ENCODE peak calls at places on chromosomes 1 and 21, in four cellular contexts. U is upper lobe of right lung; F is neuronal stem cell; V is effector memory CD4-positive, alpha-beta T cell. N is an unnamed sample. For H3K9me3, the result is how much of the 10 kb centered on the place peaks cover.

GRCh38 chr1:117754061-117754969 is 148.5 kb downstream of the TENT5C start:
- DNase-seq in F (peak), V (peak), U (no peak), N (peak)

GRCh38 chr1:212186427-212187207 is 98.6 kb upstream of the PPP2R5A start:
- DNase-seq in U (no peak), F (no peak), V (no peak), N (no peak)

GRCh38 chr1:115031595-115031994 is 2.0 kb downstream of the TSHB start:
- DNase-seq in V (no peak), U (no peak), F (no peak), N (no peak)

GRCh38 chr1:222618880-222619321 is 1.0 kb downstream of the MIA3 start:
- DNase-seq in F (peak), U (peak), V (no peak), N (peak)

GRCh38 chr21:42690586-42690985 is 37.2 kb downstream of the PDE9A start:
- DNase-seq in V (no peak), U (peak), F (no peak), N (no peak)

GRCh38 chr1:33370286-33370685 is 49.4 kb upstream of the A3GALT2 start:
- DNase-seq in U (no peak), V (no peak), F (no peak), N (no peak)

GRCh38 chr1:37630426-37631038 is 4.2 kb downstream of the RSPO1 start:
- DNase-seq in U (no peak), V (no peak), F (peak), N (no peak)

GRCh38 chr1:74717626-74718025 is 15.2 kb downstream of the CRYZ start:
- DNase-seq in V (no peak), U (no peak), F (no peak), N (no peak)

GRCh38 chr1:115041654-115042053 is 12.0 kb downstream of the TSHB start:
- DNase-seq in U (no peak), V (no peak), F (no peak), N (no peak)

GRCh38 chr1:40382110-40382464 is 8.6 kb downstream of the SMAP2 start:
- DNase-seq in F (no peak), U (no peak), V (no peak), N (no peak)

GRCh38 chr1:147849097-147849873 is 53.3 kb upstream of the GJA8 start:
- DNase-seq in F (no peak), V (no peak), U (no peak), N (no peak)

GRCh38 chr1:53639251-53639721 is 99.7 kb downstream of the GLIS1 start:
- DNase-seq in V (no peak), U (peak), F (no peak), N (peak)

GRCh38 chr1:37274896-37275631 is 199.3 kb upstream of the ZC3H12A start:
- DNase-seq in U (peak), F (no peak), V (no peak), N (no peak)

GRCh38 chr1:15833069-15833679 is 14.3 kb upstream of the SPEN start:
- DNase-seq in F (no peak), U (peak), V (peak), N (peak)

GRCh38 chr21:23003951-23004350 is 2005.7 kb downstream of the NCAM2 start:
- DNase-seq in F (no peak), U (no peak), V (no peak), N (no peak)

GRCh38 chr21:23009360-23009759 is 2011.2 kb downstream of the NCAM2 start:
- DNase-seq in V (no peak), U (no peak), F (no peak), N (no peak)

GRCh38 chr21:23014021-23014420 is 2015.8 kb downstream of the NCAM2 start:
- DNase-seq in U (no peak), F (no peak), V (no peak), N (no peak)

GRCh38 chr21:23008803-23009202 is 2010.6 kb downstream of the NCAM2 start:
- DNase-seq in V (no peak), U (no peak), F (no peak), N (no peak)
- H3K9me3 ChIP-seq in V (under half), U (under half), F (under half), N (under half)

DNA sequence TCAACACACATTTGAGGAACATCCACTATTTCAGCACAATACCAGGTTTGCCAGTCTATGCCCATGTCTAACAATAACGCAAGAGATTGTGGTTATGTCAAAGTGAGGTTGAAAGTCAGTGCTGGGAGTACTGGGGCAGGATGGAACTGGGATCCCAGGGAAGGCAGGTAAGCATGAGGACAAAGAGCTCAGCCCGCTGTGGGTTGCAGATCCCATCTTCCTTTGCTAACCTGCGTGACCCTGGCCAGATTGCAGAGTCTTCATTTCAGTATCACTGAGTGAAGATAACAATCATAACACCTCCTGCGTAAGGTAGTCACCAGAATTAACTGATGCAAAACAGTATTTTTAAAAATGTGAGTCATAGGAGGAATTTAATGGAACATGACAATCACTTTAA is 250.0 kb downstream of the PCP4 start:
- DNase-seq in V (no peak), F (no peak), U (no peak), N (no peak)
- H3K9me3 ChIP-seq in V (under half), F (under half), U (under half), N (under half)

GRCh38 chr21:40043866-40044265 is 176.6 kb downstream of the PCP4 start:
- DNase-seq in V (no peak), F (no peak), U (no peak), N (no peak)
- H3K9me3 ChIP-seq in V (under half), F (under half), U (under half), N (under half)

GRCh38 chr1:152228831-152229230 is 4.8 kb upstream of the HRNR start:
- DNase-seq in U (no peak), V (no peak), F (no peak), N (no peak)

GRCh38 chr1:152224093-152224492 is at the start of gene HRNR:
- DNase-seq in F (no peak), U (no peak), V (no peak), N (no peak)

GRCh38 chr1:152225678-152226077 is 1.7 kb upstream of the HRNR start:
- DNase-seq in F (no peak), V (no peak), U (no peak), N (no peak)

DNA sequence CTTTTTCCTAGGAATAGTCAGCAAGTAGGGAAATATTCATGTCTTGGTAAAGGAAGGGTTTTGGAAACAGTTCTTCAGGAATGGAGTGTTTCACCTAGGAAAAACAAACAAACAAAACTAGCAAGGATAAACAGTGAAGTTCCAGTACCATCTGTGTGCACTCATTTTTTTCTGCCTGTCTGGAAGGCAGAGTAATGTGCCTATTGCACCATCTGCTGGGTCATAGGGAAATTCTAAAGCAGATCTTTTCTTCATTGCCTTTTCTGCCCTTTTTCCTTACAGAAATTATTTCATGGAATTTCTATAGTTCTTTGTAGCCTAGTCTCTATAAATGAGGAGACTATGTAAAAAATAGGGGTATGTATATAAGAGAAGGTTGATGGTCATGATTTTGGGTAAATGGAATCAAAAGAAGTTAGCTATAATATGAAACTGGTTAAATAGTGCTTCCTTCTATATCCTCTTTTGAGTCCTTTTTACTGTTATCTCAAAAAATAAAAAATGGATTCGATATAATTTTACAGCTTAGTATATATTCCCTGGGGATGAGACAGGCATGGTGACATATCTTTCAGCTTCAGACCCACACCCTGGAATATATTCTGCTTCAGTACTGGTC is 3.4 kb upstream of the HRNR start:
- DNase-seq in U (no peak), V (no peak), F (no peak), N (no peak)
- H3K9me3 ChIP-seq in U (under half), V (under half), F (under half), N (under half)

GRCh38 chr1:198175418-198176170 is 18.8 kb downstream of the NEK7 start:
- DNase-seq in V (no peak), F (no peak), U (no peak), N (no peak)

GRCh38 chr1:198178615-198179014 is 21.8 kb downstream of the NEK7 start:
- DNase-seq in U (no peak), F (no peak), V (no peak), N (no peak)

GRCh38 chr1:198176179-198176578 is 19.4 kb downstream of the NEK7 start:
- DNase-seq in U (no peak), V (no peak), F (no peak), N (no peak)

GRCh38 chr1:198183605-198184004 is 26.8 kb downstream of the NEK7 start:
- DNase-seq in U (no peak), V (no peak), F (no peak), N (no peak)

GRCh38 chr1:198179556-198179981 is 22.8 kb downstream of the NEK7 start:
- DNase-seq in V (no peak), F (no peak), U (no peak), N (no peak)
- H3K9me3 ChIP-seq in V (under half), F (under half), U (under half), N (under half)

DNA sequence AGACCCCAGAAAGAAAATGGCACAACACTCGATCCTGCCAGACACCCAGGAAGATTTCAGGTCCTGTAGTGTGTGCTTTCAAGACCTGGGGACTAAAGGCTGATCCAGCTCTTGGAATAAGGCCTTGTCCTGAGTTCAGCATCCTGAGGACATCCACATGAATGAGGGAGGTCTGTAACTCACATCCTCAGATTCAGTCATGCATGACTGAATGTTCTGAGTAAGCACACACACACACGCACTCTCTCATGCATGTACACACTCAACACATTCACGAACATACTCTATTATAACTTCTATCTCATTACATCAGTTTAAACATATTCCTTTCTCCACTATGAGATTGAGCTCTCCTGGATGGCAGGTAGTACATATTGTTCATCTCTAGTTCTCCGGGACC is 273.4 kb upstream of the BEND5 start:
- DNase-seq in F (no peak), U (no peak), V (no peak), N (no peak)
- H3K9me3 ChIP-seq in F (under half), U (under half), V (under half), N (under half)

N was measured in right lobe of liver.